ENCODE peak calls at places on chromosome 20, in ten cellular contexts. Z is A549; G is neural progenitor cell; E is left lung; Q is naive thymus-derived CD4-positive, alpha-beta T cell; H is CD8-positive, alpha-beta T cell; V is Peyer's patch; D is stomach; U is right lobe of liver; K is gastrocnemius medialis. W is an unnamed sample. For H3K4me1 and H3K9me3, the result is how much of the 10 kb centered on the place peaks cover.

GRCh38 chr20:30922129-30922528 is 335.3 kb upstream of the DEFB115 start:
- DNase-seq in Z (no peak), G (no peak), E (no peak), Q (no peak), H (no peak), V (no peak), D (no peak), U (no peak), K (no peak), W (no peak)

GRCh38 chr20:5070570-5070969 is 49.2 kb downstream of the PCNA start:
- DNase-seq in Z (no peak), G (no peak), E (no peak), Q (no peak), H (no peak), V (no peak), D (no peak), U (no peak), K (no peak), W (no peak)

GRCh38 chr20:4130404-4131189 is 115.2 kb upstream of the RNF24 start:
- DNase-seq in Z (peak), G (no peak), E (no peak), Q (peak), H (no peak), V (peak), D (no peak), U (no peak), K (no peak), W (no peak)

GRCh38 chr20:60467078-60467477 is 508.9 kb downstream of the CDH26 start:
- DNase-seq in Z (no peak), G (no peak), E (no peak), Q (no peak), H (no peak), V (no peak), D (no peak), U (no peak), K (no peak), W (no peak)

GRCh38 chr20:61674051-61674450 is 391.6 kb downstream of the TAF4 start:
- DNase-seq in Z (no peak), G (no peak), E (no peak), Q (no peak), H (no peak), V (no peak), D (no peak), U (no peak), K (no peak), W (peak)

GRCh38 chr20:5282561-5282960 is 34.2 kb downstream of the PROKR2 start:
- DNase-seq in Z (no peak), G (no peak), E (no peak), Q (no peak), H (no peak), V (no peak), D (no peak), U (no peak), K (no peak), W (no peak)

GRCh38 chr20:36474563-36474962 is 66.8 kb upstream of the MYL9 start:
- DNase-seq in Z (no peak), G (no peak), E (no peak), Q (no peak), H (no peak), V (no peak), D (no peak), U (no peak), K (no peak), W (no peak)

GRCh38 chr20:39778431-39778830 is 816.3 kb downstream of the DHX35 start:
- DNase-seq in Z (no peak), G (no peak), E (no peak), Q (no peak), H (no peak), V (no peak), D (no peak), U (no peak), K (no peak), W (no peak)

GRCh38 chr20:58106143-58106750 is 122.2 kb downstream of the ANKRD60 start:
- DNase-seq in Z (no peak), G (no peak), E (no peak), Q (no peak), H (no peak), V (no peak), D (no peak), U (no peak), K (no peak), W (no peak)

GRCh38 chr20:57772349-57772964 is 62.6 kb upstream of the PMEPA1 start:
- DNase-seq in Z (peak), G (peak), E (peak), Q (no peak), H (no peak), V (peak), D (no peak), U (no peak), K (no peak), W (no peak)

GRCh38 chr20:3545401-3545925 is 74.6 kb downstream of the ATRN start:
- DNase-seq in Z (no peak), G (no peak), E (no peak), Q (no peak), H (no peak), V (no peak), D (no peak), U (no peak), K (no peak), W (no peak)

GRCh38 chr20:34155864-34156263 is 43.8 kb upstream of the EIF2S2 start:
- DNase-seq in Z (no peak), G (no peak), E (no peak), Q (no peak), H (no peak), V (no peak), D (no peak), U (no peak), K (no peak), W (no peak)

GRCh38 chr20:4459081-4459480 is 262.6 kb upstream of the PRND start:
- DNase-seq in Z (no peak), G (no peak), E (no peak), Q (no peak), H (no peak), V (no peak), D (no peak), U (no peak), K (no peak), W (no peak)

GRCh38 chr20:63074182-63074581 is 67.4 kb upstream of the BHLHE23 start:
- DNase-seq in Z (no peak), G (no peak), E (peak), Q (no peak), H (no peak), V (peak), D (no peak), U (peak), K (no peak), W (no peak)

GRCh38 chr20:25584905-25585704 is at the start of gene NINL:
- DNase-seq in Z (peak), G (peak), E (peak), Q (peak), H (peak), V (peak), D (peak), U (peak), K (no peak), W (peak)

GRCh38 chr20:2984956-2985661 is 58.3 kb upstream of the GNRH2 start:
- DNase-seq in Z (no peak), G (no peak), E (no peak), Q (peak), H (no peak), V (no peak), D (no peak), U (no peak), K (no peak), W (no peak)

GRCh38 chr20:3430376-3431069 is 23.1 kb upstream of the DNAAF9 start:
- DNase-seq in Z (no peak), G (no peak), E (no peak), Q (no peak), H (no peak), V (peak), D (no peak), U (no peak), K (no peak), W (no peak)

GRCh38 chr20:62733891-62734290 is 25.3 kb downstream of the NTSR1 start:
- DNase-seq in Z (no peak), G (no peak), E (peak), Q (no peak), H (no peak), V (peak), D (no peak), U (no peak), K (no peak), W (no peak)

GRCh38 chr20:3316131-3316530 is 77.1 kb upstream of the SLC4A11 start:
- DNase-seq in Z (no peak), G (no peak), E (peak), Q (no peak), H (no peak), V (no peak), D (no peak), U (no peak), K (no peak), W (no peak)

GRCh38 chr20:61746781-61747180 is 318.9 kb downstream of the TAF4 start:
- DNase-seq in Z (no peak), G (no peak), E (no peak), Q (no peak), H (no peak), V (no peak), D (no peak), U (no peak), K (no peak), W (peak)

GRCh38 chr20:10536531-10536930 is 101.4 kb downstream of the SLX4IP start:
- DNase-seq in Z (no peak), G (peak), E (no peak), Q (no peak), H (no peak), V (no peak), D (peak), U (peak), K (no peak), W (no peak)

GRCh38 chr20:9270831-9271230 is 201.9 kb downstream of the PLCB4 start:
- DNase-seq in Z (no peak), G (no peak), E (no peak), Q (no peak), H (no peak), V (no peak), D (no peak), U (no peak), K (no peak), W (no peak)

GRCh38 chr20:35506872-35507638 is 22.4 kb downstream of the C20orf173 start:
- DNase-seq in Z (no peak), G (no peak), E (no peak), Q (no peak), H (no peak), V (no peak), D (no peak), U (no peak), K (no peak), W (no peak)

GRCh38 chr20:38604873-38605303 is 3.3 kb downstream of the ARHGAP40 start:
- DNase-seq in Z (peak), G (no peak), E (no peak), Q (no peak), H (no peak), V (no peak), D (peak), U (no peak), K (no peak), W (no peak)

GRCh38 chr20:43827940-43828562 is 86.6 kb upstream of the TOX2 start:
- DNase-seq in Z (no peak), G (no peak), E (no peak), Q (no peak), H (no peak), V (no peak), D (no peak), U (no peak), K (no peak), W (no peak)

GRCh38 chr20:5975778-5976177 is 25.3 kb downstream of the MCM8 start:
- DNase-seq in Z (no peak), G (no peak), E (no peak), Q (no peak), H (no peak), V (no peak), D (no peak), U (no peak), K (no peak), W (no peak)

GRCh38 chr20:33733654-33734576 is 2.1 kb downstream of the ZNF341 start:
- DNase-seq in Z (peak), G (no peak), E (peak), Q (no peak), H (no peak), V (peak), D (peak), U (no peak), K (no peak), W (peak)

GRCh38 chr20:37309941-37310590 is 20.6 kb downstream of the MANBAL start:
- DNase-seq in Z (no peak), G (no peak), E (peak), Q (no peak), H (no peak), V (peak), D (peak), U (no peak), K (no peak), W (no peak)

GRCh38 chr20:62156592-62157386 is 13.2 kb downstream of the SS18L1 start:
- DNase-seq in Z (peak), G (peak), E (no peak), Q (peak), H (peak), V (peak), D (peak), U (peak), K (peak), W (no peak)

GRCh38 chr20:10476319-10476724 is 41.2 kb downstream of the SLX4IP start:
- DNase-seq in Z (no peak), G (no peak), E (no peak), Q (no peak), H (no peak), V (no peak), D (no peak), U (no peak), K (no peak), W (peak)

GRCh38 chr20:57667385-57667784 is 42.4 kb downstream of the PMEPA1 start:
- DNase-seq in Z (no peak), G (no peak), E (no peak), Q (no peak), H (no peak), V (no peak), D (no peak), U (no peak), K (no peak), W (peak)

GRCh38 chr20:8504030-8504429 is 372.0 kb downstream of the PLCB1 start:
- DNase-seq in Z (no peak), G (no peak), E (no peak), Q (no peak), H (no peak), V (no peak), D (no peak), U (no peak), K (no peak), W (no peak)

GRCh38 chr20:34522969-34523871 is 7.0 kb downstream of the DYNLRB1 start:
- DNase-seq in Z (peak), G (peak), E (no peak), Q (peak), H (no peak), V (peak), D (peak), U (no peak), K (peak), W (peak)

GRCh38 chr20:38997622-38998021 is 35.5 kb downstream of the DHX35 start:
- DNase-seq in Z (no peak), G (no peak), E (no peak), Q (peak), H (no peak), V (peak), D (no peak), U (no peak), K (no peak), W (no peak)

GRCh38 chr20:24764825-24765224 is 184.2 kb upstream of the CST7 start:
- DNase-seq in Z (no peak), G (no peak), E (no peak), Q (no peak), H (no peak), V (no peak), D (peak), U (peak), K (no peak), W (no peak)

GRCh38 chr20:57791946-57792328 is 82.1 kb upstream of the PMEPA1 start:
- DNase-seq in Z (no peak), G (no peak), E (no peak), Q (no peak), H (no peak), V (no peak), D (no peak), U (no peak), K (no peak), W (no peak)

GRCh38 chr20:37907677-37908397 is 4.9 kb downstream of the VSTM2L start:
- DNase-seq in Z (peak), G (peak), E (no peak), Q (no peak), H (no peak), V (no peak), D (no peak), U (no peak), K (no peak), W (no peak)

GRCh38 chr20:20614391-20614790 is 98.1 kb downstream of the RALGAPA2 start:
- DNase-seq in Z (no peak), G (no peak), E (no peak), Q (no peak), H (no peak), V (no peak), D (no peak), U (no peak), K (no peak), W (no peak)

GRCh38 chr20:4289875-4290274 is 274.5 kb upstream of the RNF24 start:
- DNase-seq in Z (peak), G (no peak), E (no peak), Q (no peak), H (no peak), V (no peak), D (no peak), U (no peak), K (no peak), W (no peak)

GRCh38 chr20:22381812-22382416 is 202.5 kb downstream of the FOXA2 start:
- DNase-seq in Z (no peak), G (no peak), E (no peak), Q (no peak), H (no peak), V (no peak), D (no peak), U (no peak), K (no peak), W (no peak)
- H3K4me1 ChIP-seq in Z (under half), G (under half), E (under half), Q (under half), H (under half), V (under half), D (under half), U (under half), K (under half), W (under half)

DNA sequence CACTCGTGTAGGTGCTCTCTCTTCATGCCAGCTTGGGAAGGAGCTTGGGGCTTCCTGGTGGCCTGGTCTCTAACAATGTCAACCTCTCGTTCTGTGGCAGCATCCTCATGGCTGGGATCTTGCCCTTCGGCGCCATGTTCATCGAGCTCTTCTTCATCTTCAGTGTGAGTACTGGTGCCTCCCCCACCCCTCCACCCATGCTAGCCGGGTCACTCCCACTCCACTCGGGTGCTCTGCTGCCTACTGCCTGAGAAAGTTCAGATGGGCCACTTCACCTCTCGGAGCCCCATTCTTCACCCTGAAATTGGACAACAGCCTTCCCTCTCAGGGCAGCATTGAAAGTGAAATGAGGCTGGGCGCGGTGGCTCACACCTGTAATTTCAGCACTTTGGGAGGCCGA is 48.8 kb downstream of the TM9SF4 start:
- DNase-seq in Z (no peak), G (no peak), E (no peak), Q (no peak), H (no peak), V (no peak), D (no peak), U (peak), K (no peak), W (no peak)
- H3K4me3 ChIP-seq in Z (no peak), G (no peak), E (no peak), Q (no peak), H (no peak), V (no peak), D (no peak), U (no peak), K (no peak), W (no peak)

GRCh38 chr20:56316051-56316450 is 42.7 kb upstream of the FAM210B start:
- DNase-seq in Z (no peak), G (no peak), E (no peak), Q (no peak), H (no peak), V (no peak), D (no peak), U (no peak), K (no peak), W (no peak)
- H3K9me3 ChIP-seq in Z (under half), G (under half), E (under half), Q (under half), H (under half), V (under half), D (under half), U (under half), K (under half), W (under half)

GRCh38 chr20:47980336-47981177 is 195.3 kb upstream of the SULF2 start:
- DNase-seq in Z (no peak), G (no peak), E (no peak), Q (no peak), H (no peak), V (no peak), D (no peak), U (no peak), K (no peak), W (no peak)
- H3K4me1 ChIP-seq in Z (under half), G (under half), E (under half), Q (under half), H (under half), V (under half), D (under half), U (under half), K (under half), W (under half)

DNA sequence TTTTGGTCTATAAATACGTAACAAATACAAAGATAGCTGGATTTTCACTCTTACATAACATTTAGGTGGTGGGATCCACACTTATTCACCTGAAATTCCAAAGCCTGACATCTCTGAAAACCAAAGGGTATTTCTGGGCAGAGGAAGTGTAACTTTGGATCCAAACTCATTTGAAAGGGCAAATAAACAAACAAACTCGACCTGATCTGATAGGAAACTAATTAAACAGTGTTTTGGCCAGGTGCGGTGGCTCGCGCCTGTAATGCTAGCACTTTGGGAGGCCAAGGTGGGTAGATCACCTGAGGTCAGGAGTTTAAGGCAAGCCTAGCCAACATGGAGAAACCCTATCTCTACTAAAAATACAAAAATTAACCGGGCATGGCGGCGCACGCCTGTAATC is 128.9 kb downstream of the ZMYND8 start:
- DNase-seq in Z (no peak), G (no peak), E (no peak), Q (no peak), H (no peak), V (no peak), D (no peak), U (no peak), K (no peak), W (no peak)
- H3K4me3 ChIP-seq in Z (no peak), G (no peak), E (no peak), Q (no peak), H (no peak), V (no peak), D (no peak), U (no peak), K (no peak), W (no peak)

DNA sequence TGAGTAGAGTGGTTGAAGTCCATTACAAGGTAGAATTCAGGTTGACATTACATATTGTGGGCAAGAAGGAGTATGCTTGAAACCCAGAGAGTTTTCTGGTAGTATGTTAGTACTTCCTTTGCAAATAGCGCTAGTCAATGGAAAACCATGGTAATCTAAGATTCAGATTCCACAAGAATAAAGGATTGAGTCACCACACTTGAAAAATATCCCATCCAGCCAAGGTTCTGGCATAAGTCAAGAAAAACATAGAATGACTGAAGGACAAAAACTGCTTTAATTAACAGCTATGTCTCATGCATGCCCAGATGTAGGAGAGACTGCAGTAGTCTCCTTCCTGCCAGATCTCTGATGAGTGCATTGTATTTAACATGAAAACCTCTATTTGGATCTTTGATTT is 469.8 kb downstream of the BMP2 start:
- DNase-seq in Z (no peak), G (no peak), E (no peak), Q (no peak), H (no peak), V (no peak), D (no peak), U (no peak), K (no peak), W (no peak)
- H3K9me3 ChIP-seq in Z (under half), G (under half), E (under half), Q (under half), H (under half), V (under half), D (under half), U (under half), K (under half), W (under half)

GRCh38 chr20:440636-441035 is 21.7 kb downstream of the TBC1D20 start:
- DNase-seq in Z (no peak), G (no peak), E (no peak), Q (no peak), H (no peak), V (no peak), D (no peak), U (no peak), K (no peak), W (no peak)
- H3K4me1 ChIP-seq in Z (under half), G (under half), E (under half), Q (under half), H (under half), V (under half), D (under half), U (under half), K (under half), W (under half)